ENCODE peak calls at places on chromosomes 13 and 19, in ten cellular contexts. M is suprapubic skin, X is K562, Q is sigmoid colon, O is ovary, L is transverse colon, C is SK-N-SH, S is H1, K is HepG2, H is tibial nerve. U is an unnamed sample.

GRCh38 chr19:41341669-41342490 is 11.8 kb downstream of the TGFB1 start:
- DNase-seq in X (no peak), S (no peak), C (peak; percentile 8), O (no peak), Q (no peak), M (no peak), K (no peak), L (peak; percentile 36), H (no peak), U (peak; percentile 72)

GRCh38 chr13:21501709-21502108 is 42.6 kb upstream of the ZDHHC20 start:
- DNase-seq in S (no peak), H (no peak), X (no peak), M (no peak), K (peak; percentile 10), C (no peak), O (no peak), L (no peak), Q (no peak), U (no peak)

GRCh38 chr19:6235031-6235951 is 44.5 kb downstream of the MLLT1 start:
- DNase-seq in H (no peak), C (peak; percentile 74), M (no peak), K (no peak), Q (no peak), S (no peak), X (no peak), O (no peak), L (no peak), U (no peak)

GRCh38 chr13:110257408-110257807 is 49.5 kb downstream of the COL4A1 start:
- DNase-seq in X (no peak), M (no peak), O (no peak), C (no peak), K (no peak), Q (no peak), S (no peak), L (no peak), H (no peak), U (no peak)

GRCh38 chr19:17001603-17002183 is 24.9 kb downstream of the CPAMD8 start:
- DNase-seq in Q (no peak), H (no peak), S (no peak), O (no peak), M (no peak), L (no peak), K (no peak), C (no peak), X (peak; percentile 46), U (no peak)

GRCh38 chr13:30172593-30173300 is 134.6 kb downstream of the KATNAL1 start:
- DNase-seq in M (peak; percentile 39), C (no peak), O (no peak), X (no peak), H (no peak), Q (no peak), S (no peak), L (no peak), K (no peak), U (no peak)

GRCh38 chr19:48398329-48399235 is 5.1 kb downstream of the GRIN2D start:
- DNase-seq in K (peak; percentile 44), O (peak; percentile 78), S (peak; percentile 88), C (peak; percentile 96), X (peak; percentile 94), H (peak; percentile 47), L (peak; percentile 88), Q (peak; percentile 76), M (peak; percentile 87), U (peak; percentile 78)

GRCh38 chr19:18436651-18437478 is 1.1 kb downstream of the ISYNA1 start:
- DNase-seq in L (peak; percentile 86), X (peak; percentile 82), Q (peak; percentile 88), O (peak; percentile 92), M (peak; percentile 86), C (peak; percentile 95), S (no peak), K (peak; percentile 57), H (no peak), U (peak; percentile 75)

GRCh38 chr13:30810261-30810701 is 74.9 kb downstream of the ALOX5AP start:
- DNase-seq in X (no peak), H (no peak), L (no peak), C (peak; percentile 77), M (no peak), S (no peak), K (no peak), O (no peak), Q (peak; percentile 53), U (no peak)

GRCh38 chr19:48442116-48443035 is 3.4 kb upstream of the GRWD1 start:
- DNase-seq in C (no peak), S (no peak), O (peak; percentile 23), K (no peak), Q (no peak), H (no peak), L (no peak), M (no peak), X (no peak), U (no peak)

GRCh38 chr19:29530549-29531457 is 5.0 kb downstream of the VSTM2B start:
- DNase-seq in K (no peak), C (no peak), L (no peak), H (no peak), O (no peak), Q (peak; percentile 49), X (no peak), M (peak; percentile 33), S (no peak), U (no peak)

GRCh38 chr19:29532956-29533355 is 7.2 kb downstream of the VSTM2B start:
- DNase-seq in Q (peak; percentile 47), X (no peak), L (no peak), S (no peak), M (peak; percentile 42), H (no peak), C (no peak), O (no peak), K (no peak), U (peak; percentile 14)

GRCh38 chr19:29533578-29534544 is 8.1 kb downstream of the VSTM2B start:
- DNase-seq in L (no peak), O (no peak), H (no peak), M (peak; percentile 29), Q (peak; percentile 41), C (no peak), X (no peak), S (no peak), K (no peak), U (peak; percentile 8)

GRCh38 chr19:29531458-29532025 is 5.7 kb downstream of the VSTM2B start:
- DNase-seq in Q (peak; percentile 34), C (no peak), X (no peak), O (no peak), S (no peak), M (peak; percentile 39), H (no peak), L (no peak), K (no peak), U (no peak)

GRCh38 chr19:29532097-29532496 is 6.3 kb downstream of the VSTM2B start:
- DNase-seq in S (no peak), K (no peak), O (no peak), M (no peak), C (no peak), X (no peak), L (no peak), H (no peak), Q (no peak), U (peak; percentile 0)
- H3K27me3 ChIP-seq in S (peaks cover 50% of the 10 kb centered on the region), K (peaks cover 4% of the 10 kb centered on the region), O (no peaks in the 10 kb centered on the region), M (peaks cover 70% of the 10 kb centered on the region), C (peaks cover 60% of the 10 kb centered on the region), X (peaks cover 3% of the 10 kb centered on the region), L (peaks cover 51% of the 10 kb centered on the region), H (peaks cover 63% of the 10 kb centered on the region), Q (peaks cover 32% of the 10 kb centered on the region), U (peaks cover 41% of the 10 kb centered on the region)

DNA sequence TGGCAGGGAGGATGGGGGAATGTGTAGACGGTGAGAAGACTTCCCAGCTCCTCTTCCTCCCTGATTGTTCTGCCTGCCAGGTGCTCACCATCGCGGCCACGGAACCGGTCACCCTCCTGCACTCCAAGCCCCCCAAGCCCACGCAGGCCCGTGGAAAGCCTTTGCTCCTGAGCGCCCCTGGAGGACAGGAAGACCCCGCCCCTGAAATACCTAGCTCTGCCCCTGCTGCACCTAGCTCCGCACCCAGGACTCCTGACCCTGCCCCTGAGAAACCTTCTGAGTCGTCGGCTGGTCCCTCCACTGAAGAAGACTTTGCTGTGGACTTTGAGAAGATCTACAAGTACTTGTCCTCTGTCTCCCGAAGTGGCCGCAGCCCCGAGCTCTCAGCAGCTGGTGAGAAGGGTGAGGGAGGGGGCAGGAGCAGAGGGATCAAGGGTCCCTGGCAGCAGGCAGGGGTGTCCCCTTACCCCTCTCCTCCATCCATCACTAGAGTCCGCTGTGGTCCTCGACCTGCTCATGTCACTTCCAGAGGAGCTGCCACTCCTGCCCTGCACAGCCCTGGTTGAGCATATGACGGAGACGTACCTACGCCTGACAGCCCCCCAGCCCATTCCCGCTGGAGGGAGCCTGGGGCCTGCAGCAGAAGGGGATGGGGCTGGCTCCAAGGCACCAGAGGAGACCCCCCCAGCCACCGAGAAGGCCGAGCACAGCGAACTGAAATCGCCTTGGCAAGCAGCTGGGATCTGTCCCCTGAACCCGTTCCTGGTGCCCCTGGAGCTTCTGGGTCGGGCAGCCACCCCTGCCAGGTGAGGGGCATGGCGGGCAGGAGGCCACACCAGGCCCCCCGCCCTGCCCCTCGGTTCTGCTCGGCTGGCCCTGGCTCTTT is 2.1 kb downstream of the SNAPC2 start:
- DNase-seq in C (no peak), S (no peak), L (no peak), M (no peak), X (no peak), K (no peak), Q (no peak), O (peak; percentile 49), H (no peak), U (no peak)
- H3K4me3 ChIP-seq in C (peak overlapping the region; percentile 50), S (no peak overlapping the region), L (no peak overlapping the region), M (peak overlapping the region; percentile 77), X (peak overlapping the region; percentile 52), K (no peak overlapping the region), Q (peak overlapping the region; percentile 74), O (peak overlapping the region; percentile 44), H (no peak overlapping the region), U (peak overlapping the region; percentile 79)

GRCh38 chr13:107275945-107276614 is 708.1 kb upstream of the ARGLU1 start:
- DNase-seq in H (no peak), K (no peak), X (no peak), S (no peak), C (no peak), M (no peak), L (no peak), O (no peak), Q (no peak), U (no peak)
- TF ChIP-seq EP300 in H (no peak), K (no peak), X (no peak), S (no peak), C (no peak), M (no peak), L (no peak), O (no peak), Q (no peak), U (no peak)

DNA sequence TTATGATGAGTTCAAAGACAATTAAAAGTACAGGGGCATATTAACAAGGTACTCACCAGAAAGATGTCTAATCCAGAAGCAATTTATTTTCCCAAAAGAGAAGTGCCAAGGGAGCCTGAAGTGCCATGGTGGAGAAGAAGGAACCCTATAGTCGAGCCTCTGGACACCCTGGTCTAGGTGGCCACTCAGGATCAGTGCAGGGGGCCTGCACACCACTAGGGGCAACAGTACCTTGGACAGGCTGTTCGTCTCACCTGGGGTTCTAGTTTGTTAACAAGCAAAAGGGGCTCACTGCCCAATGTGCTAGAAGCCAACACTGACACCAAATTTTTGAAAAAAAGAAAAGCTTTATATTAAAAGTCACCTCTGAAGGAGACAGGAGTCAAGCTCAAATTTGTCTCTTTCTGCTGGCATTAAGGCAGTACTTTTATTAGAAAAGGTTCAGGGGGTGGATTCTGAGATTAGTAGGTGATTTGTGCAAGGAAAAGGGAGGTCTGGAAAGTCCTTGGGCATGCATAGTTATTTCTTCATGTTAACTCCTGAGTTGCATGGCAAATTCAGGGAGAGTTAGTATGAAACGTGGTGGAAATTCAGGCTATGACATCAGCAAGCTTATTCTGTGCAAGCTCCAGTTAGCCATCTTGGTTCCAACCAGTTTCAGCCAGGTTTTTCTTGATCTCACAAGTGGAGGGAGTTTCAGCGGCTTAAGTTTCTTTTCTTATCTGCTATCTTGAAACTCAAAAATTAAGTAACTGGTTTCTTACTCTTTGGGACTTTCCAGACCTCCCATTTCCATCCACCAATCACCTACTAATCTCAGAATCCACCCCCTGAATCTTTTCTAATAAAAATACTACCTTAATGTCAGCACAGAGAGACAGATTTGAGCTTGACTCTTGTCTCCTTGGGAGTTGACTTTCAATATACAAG is 884 bp upstream of the CBY2 start:
- DNase-seq in C (no peak), M (no peak), O (no peak), L (no peak), S (no peak), K (no peak), Q (no peak), H (no peak), X (peak; percentile 12), U (no peak)
- H3K27me3 ChIP-seq in C (no peaks in the 10 kb centered on the region), M (no peaks in the 10 kb centered on the region), O (no peaks in the 10 kb centered on the region), L (no peaks in the 10 kb centered on the region), S (no peaks in the 10 kb centered on the region), K (no peaks in the 10 kb centered on the region), Q (no peaks in the 10 kb centered on the region), H (no peaks in the 10 kb centered on the region), X (no peaks in the 10 kb centered on the region), U (no peaks in the 10 kb centered on the region)